ENCODE peak calls at places on chromosomes 2 and 18, in seven cellular contexts. Q is PC-3; M is choroid plexus epithelial cell; B is heart right ventricle; L is CD4-positive, alpha-beta T cell; V is progenitor cell of endocrine pancreas; J is coronary artery. X is an unnamed sample.
A peak's percentile ranks its signal among the peaks of the same experiment; 100 is the strongest.

GRCh38 chr18:11136241-11136640 is 13.1 kb downstream of the PIEZO2 start:
- DNase-seq in V (no peak), Q (no peak), B (no peak), L (no peak), M (peak; percentile 48), J (no peak), X (no peak)

GRCh38 chr18:56358608-56359007 is 279.8 kb downstream of the TXNL1 start:
- DNase-seq in L (no peak), M (no peak), J (no peak), Q (peak; percentile 41), V (no peak), B (no peak), X (no peak)

GRCh38 chr2:20684581-20685063 is 17.7 kb downstream of the GDF7 start:
- DNase-seq in L (no peak), Q (no peak), J (no peak), B (no peak), V (no peak), M (no peak), X (no peak)

GRCh38 chr2:23430263-23430662 is 45.3 kb downstream of the KLHL29 start:
- DNase-seq in L (no peak), Q (peak; percentile 45), V (no peak), M (peak; percentile 55), J (peak; percentile 45), B (no peak), X (no peak)

GRCh38 chr18:22846697-22847096 is 86.4 kb upstream of the RBBP8 start:
- DNase-seq in J (no peak), V (no peak), L (no peak), Q (no peak), M (no peak), B (no peak), X (no peak)

GRCh38 chr18:22345733-22346132 is 72.0 kb downstream of the CTAGE1 start:
- DNase-seq in B (no peak), L (no peak), J (no peak), Q (no peak), V (no peak), M (peak; percentile 20), X (no peak)

GRCh38 chr2:30139131-30139870 is 7.5 kb upstream of the YPEL5 start:
- DNase-seq in Q (no peak), L (no peak), B (no peak), J (no peak), V (no peak), M (no peak), X (no peak)

GRCh38 chr18:25349926-25350560 is 1.9 kb downstream of the ZNF521 start:
- DNase-seq in M (no peak), Q (no peak), J (no peak), B (peak; percentile 38), V (peak; percentile 43), L (no peak), X (no peak)

GRCh38 chr2:188819781-188820180 is 154.4 kb upstream of the COL3A1 start:
- DNase-seq in V (no peak), J (no peak), Q (no peak), M (peak; percentile 54), L (no peak), B (no peak), X (no peak)

GRCh38 chr2:201854221-201854801 is 48.0 kb downstream of the CDK15 start:
- DNase-seq in J (no peak), M (peak; percentile 98), L (no peak), V (no peak), Q (peak; percentile 92), B (no peak), X (no peak)

GRCh38 chr2:61117534-61117933 is 44.5 kb upstream of the C2orf74 start:
- DNase-seq in B (no peak), V (no peak), L (no peak), M (peak; percentile 4), J (no peak), Q (peak; percentile 32), X (no peak)

GRCh38 chr2:196230051-196230450 is 58.7 kb upstream of the STK17B start:
- DNase-seq in L (peak; percentile 49), B (no peak), V (no peak), M (no peak), J (no peak), Q (no peak), X (no peak)

GRCh38 chr18:3722662-3723433 is 272.9 kb downstream of the TGIF1 start:
- DNase-seq in J (no peak), M (no peak), Q (no peak), V (no peak), L (no peak), B (no peak), X (no peak)

GRCh38 chr18:42611134-42611533 is 504.4 kb downstream of the RIT2 start:
- DNase-seq in B (no peak), Q (no peak), J (no peak), M (no peak), L (no peak), V (no peak), X (no peak)

GRCh38 chr18:79169958-79170555 is 100.9 kb downstream of the ATP9B start:
- DNase-seq in V (no peak), L (no peak), Q (peak; percentile 5), M (peak; percentile 65), J (no peak), B (no peak), X (no peak)

GRCh38 chr2:20509766-20510490 is 63.1 kb downstream of the RHOB start:
- DNase-seq in L (no peak), V (no peak), Q (no peak), J (no peak), B (no peak), M (peak; percentile 51), X (no peak)

GRCh38 chr2:222976521-222977076 is 75.4 kb upstream of the KCNE4 start:
- DNase-seq in Q (no peak), V (no peak), J (no peak), L (no peak), B (no peak), M (no peak), X (no peak)

GRCh38 chr2:157830696-157831570 is 45.2 kb downstream of the ACVR1 start:
- DNase-seq in Q (peak; percentile 87), L (no peak), V (no peak), J (no peak), M (peak; percentile 97), B (no peak), X (no peak)

GRCh38 chr2:212677466-212677865 is 138.9 kb upstream of the ERBB4 start:
- DNase-seq in V (no peak), Q (no peak), M (no peak), L (no peak), B (no peak), J (no peak), X (no peak)

GRCh38 chr18:3451989-3452749 is 2.2 kb downstream of the TGIF1 start:
- DNase-seq in Q (peak; percentile 60), V (peak; percentile 28), J (peak; percentile 78), B (peak; percentile 47), L (peak; percentile 47), M (peak; percentile 81), X (peak; percentile 46)

GRCh38 chr2:231228974-231229373 is 30.5 kb downstream of the ARMC9 start:
- DNase-seq in B (no peak), M (no peak), J (no peak), Q (no peak), V (no peak), L (no peak), X (no peak)

GRCh38 chr2:217653240-217653639 is 349.6 kb downstream of the TNS1 start:
- DNase-seq in B (peak; percentile 21), V (no peak), J (peak; percentile 91), Q (peak; percentile 96), L (no peak), M (peak; percentile 85), X (no peak)

GRCh38 chr2:42116195-42117181 is 52.7 kb upstream of the EML4 start:
- DNase-seq in L (no peak), B (no peak), M (peak; percentile 74), Q (peak; percentile 59), J (no peak), V (no peak), X (no peak)

GRCh38 chr2:105125920-105126319 is 88.1 kb downstream of the MRPS9 start:
- DNase-seq in V (no peak), L (no peak), B (no peak), J (no peak), M (no peak), Q (no peak), X (no peak)

GRCh38 chr2:175750195-175750594 is 251.9 kb downstream of the LNPK start:
- DNase-seq in J (no peak), L (no peak), B (no peak), Q (no peak), V (no peak), M (no peak), X (no peak)

GRCh38 chr18:55403555-55403954 is 184.4 kb downstream of the TCF4 start:
- DNase-seq in J (no peak), V (no peak), Q (no peak), B (no peak), L (no peak), M (no peak), X (no peak)

GRCh38 chr2:58047373-58047674 is 718 bp downstream of the VRK2 start:
- DNase-seq in L (no peak), J (no peak), M (no peak), V (no peak), B (no peak), Q (peak; percentile 39), X (no peak)
- TF ChIP-seq CTCF in L (no peak), J (no peak), M (no peak), V (no peak), B (no peak), Q (no peak), X (no peak)

GRCh38 chr2:207283356-207283755 is 117.6 kb upstream of the KLF7 start:
- DNase-seq in M (peak; percentile 27), V (no peak), L (no peak), Q (no peak), B (peak; percentile 14), J (no peak), X (no peak)
- TF ChIP-seq CTCF in M (peak; percentile 36), V (no peak), L (no peak), Q (no peak), B (peak; percentile 20), J (no peak), X (no peak)

DNA sequence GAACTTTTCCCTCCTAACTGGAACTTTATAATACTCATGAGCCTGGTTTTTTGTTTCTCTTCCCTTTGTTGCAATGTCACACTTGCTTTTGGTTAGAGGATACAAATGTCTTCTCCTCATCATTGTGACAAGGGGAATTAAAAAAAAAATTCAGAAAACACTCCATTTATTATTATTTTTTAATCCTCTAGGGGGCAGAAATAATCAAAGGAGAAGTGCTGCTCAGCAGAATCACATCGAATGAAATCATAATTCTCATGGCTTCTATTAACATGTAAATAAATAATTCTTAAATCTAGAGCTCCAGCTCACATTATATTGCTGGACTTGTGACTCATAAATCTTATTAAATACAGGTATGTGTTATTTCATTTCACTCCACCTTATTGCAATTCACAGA is 273.8 kb downstream of the TRIB2 start:
- DNase-seq in L (no peak), Q (peak; percentile 35), M (peak; percentile 12), V (no peak), J (no peak), B (no peak), X (no peak)
- TF ChIP-seq CTCF in L (peak; percentile 42), Q (peak; percentile 55), M (peak; percentile 39), V (no peak), J (no peak), B (peak; percentile 50), X (no peak)

GRCh38 chr18:6401687-6402086 is 13.0 kb downstream of the L3MBTL4 start:
- DNase-seq in Q (no peak), J (no peak), L (no peak), V (no peak), B (no peak), M (no peak), X (no peak)
- TF ChIP-seq CTCF in Q (peak; percentile 43), J (no peak), L (no peak), V (peak; percentile 58), B (peak; percentile 48), M (no peak), X (no peak)

GRCh38 chr18:76435321-76435989 is 59.6 kb downstream of the ZNF516 start:
- DNase-seq in B (no peak), J (no peak), M (no peak), L (no peak), Q (no peak), V (no peak), X (no peak)
- TF ChIP-seq CTCF in B (peak; percentile 14), J (no peak), M (peak; percentile 22), L (no peak), Q (peak; percentile 31), V (peak; percentile 28), X (no peak)